ENCODE peak calls at places on chromosomes 1 and 21, in nine cellular contexts. One of them, this sample, is unnamed.

GRCh38 chr1:204936765-204937164 is 66.1 kb downstream of the NFASC start:
- DNase-seq in PC-3: no peak
- DNase-seq in HCT116: no peak
- DNase-seq in neural progenitor cell: no peak
- DNase-seq in mammary epithelial cell: no peak
- DNase-seq in K562: no peak
- DNase-seq in hepatocyte: no peak
- DNase-seq in MM.1S: no peak
- DNase-seq in fibroblast of lung: no peak
- DNase-seq in this sample: no peak

GRCh38 chr1:65717815-65718454 is 74.8 kb upstream of the PDE4B start:
- DNase-seq in fibroblast of lung: peak; percentile 46
- DNase-seq in mammary epithelial cell: no peak
- DNase-seq in PC-3: peak; percentile 60
- DNase-seq in K562: peak; percentile 23
- DNase-seq in HCT116: peak; percentile 24
- DNase-seq in hepatocyte: no peak
- DNase-seq in MM.1S: no peak
- DNase-seq in neural progenitor cell: no peak
- DNase-seq in this sample: no peak

GRCh38 chr1:174413632-174414031 is 34.1 kb upstream of the GPR52 start:
- DNase-seq in hepatocyte: no peak
- DNase-seq in HCT116: no peak
- DNase-seq in K562: peak; percentile 18
- DNase-seq in mammary epithelial cell: no peak
- DNase-seq in PC-3: no peak
- DNase-seq in neural progenitor cell: peak; percentile 58
- DNase-seq in fibroblast of lung: no peak
- DNase-seq in MM.1S: no peak
- DNase-seq in this sample: no peak

GRCh38 chr1:3632298-3632697 is 7.5 kb downstream of the TPRG1L start:
- DNase-seq in hepatocyte: no peak
- DNase-seq in mammary epithelial cell: no peak
- DNase-seq in neural progenitor cell: no peak
- DNase-seq in MM.1S: no peak
- DNase-seq in K562: no peak
- DNase-seq in fibroblast of lung: no peak
- DNase-seq in PC-3: no peak
- DNase-seq in HCT116: no peak
- DNase-seq in this sample: no peak

GRCh38 chr1:42128984-42129383 is 24.2 kb upstream of the GUCA2B start:
- DNase-seq in hepatocyte: no peak
- DNase-seq in HCT116: no peak
- DNase-seq in fibroblast of lung: no peak
- DNase-seq in neural progenitor cell: no peak
- DNase-seq in MM.1S: no peak
- DNase-seq in K562: no peak
- DNase-seq in mammary epithelial cell: no peak
- DNase-seq in PC-3: no peak
- DNase-seq in this sample: no peak

GRCh38 chr1:66317156-66317543 is 216.8 kb upstream of the SGIP1 start:
- DNase-seq in HCT116: no peak
- DNase-seq in PC-3: no peak
- DNase-seq in neural progenitor cell: no peak
- DNase-seq in mammary epithelial cell: no peak
- DNase-seq in fibroblast of lung: no peak
- DNase-seq in K562: no peak
- DNase-seq in MM.1S: no peak
- DNase-seq in hepatocyte: no peak
- DNase-seq in this sample: no peak

GRCh38 chr1:31926846-31927660 is 11.1 kb downstream of the PTP4A2 start:
- DNase-seq in fibroblast of lung: no peak
- DNase-seq in neural progenitor cell: peak; percentile 34
- DNase-seq in K562: peak; percentile 55
- DNase-seq in HCT116: no peak
- DNase-seq in PC-3: no peak
- DNase-seq in hepatocyte: no peak
- DNase-seq in MM.1S: no peak
- DNase-seq in mammary epithelial cell: no peak
- DNase-seq in this sample: no peak

GRCh38 chr21:45816794-45817193 is 164.8 kb upstream of the COL6A1 start:
- DNase-seq in HCT116: no peak
- DNase-seq in PC-3: no peak
- DNase-seq in fibroblast of lung: no peak
- DNase-seq in mammary epithelial cell: no peak
- DNase-seq in neural progenitor cell: no peak
- DNase-seq in hepatocyte: no peak
- DNase-seq in K562: no peak
- DNase-seq in MM.1S: no peak
- DNase-seq in this sample: no peak

GRCh38 chr1:206946261-206946660 is at the start of gene PIGR:
- DNase-seq in neural progenitor cell: no peak
- DNase-seq in MM.1S: no peak
- DNase-seq in hepatocyte: no peak
- DNase-seq in mammary epithelial cell: no peak
- DNase-seq in K562: no peak
- DNase-seq in HCT116: no peak
- DNase-seq in fibroblast of lung: no peak
- DNase-seq in PC-3: no peak
- DNase-seq in this sample: no peak

GRCh38 chr1:156781585-156782186 is 14.4 kb downstream of the PRCC start:
- DNase-seq in K562: no peak
- DNase-seq in HCT116: no peak
- DNase-seq in mammary epithelial cell: no peak
- DNase-seq in fibroblast of lung: peak; percentile 61
- DNase-seq in neural progenitor cell: no peak
- DNase-seq in PC-3: no peak
- DNase-seq in hepatocyte: no peak
- DNase-seq in MM.1S: no peak
- DNase-seq in this sample: no peak

GRCh38 chr21:31733521-31734149 is 1.7 kb upstream of the SCAF4 start:
- DNase-seq in fibroblast of lung: no peak
- DNase-seq in hepatocyte: no peak
- DNase-seq in neural progenitor cell: no peak
- DNase-seq in PC-3: no peak
- DNase-seq in HCT116: no peak
- DNase-seq in MM.1S: no peak
- DNase-seq in K562: peak; percentile 76
- DNase-seq in mammary epithelial cell: no peak
- DNase-seq in this sample: no peak

GRCh38 chr1:115840615-115841460 is at the start of gene NHLH2:
- DNase-seq in hepatocyte: no peak
- DNase-seq in fibroblast of lung: no peak
- DNase-seq in PC-3: no peak
- DNase-seq in K562: no peak
- DNase-seq in HCT116: no peak
- DNase-seq in neural progenitor cell: no peak
- DNase-seq in mammary epithelial cell: no peak
- DNase-seq in MM.1S: no peak
- DNase-seq in this sample: no peak

GRCh38 chr1:234709473-234710279 is 99.7 kb upstream of the IRF2BP2 start:
- DNase-seq in mammary epithelial cell: no peak
- DNase-seq in MM.1S: no peak
- DNase-seq in hepatocyte: no peak
- DNase-seq in neural progenitor cell: no peak
- DNase-seq in K562: peak; percentile 44
- DNase-seq in PC-3: no peak
- DNase-seq in fibroblast of lung: no peak
- DNase-seq in HCT116: no peak
- DNase-seq in this sample: no peak

GRCh38 chr1:100642826-100643225 is 76.7 kb upstream of the VCAM1 start:
- DNase-seq in fibroblast of lung: no peak
- DNase-seq in MM.1S: no peak
- DNase-seq in neural progenitor cell: no peak
- DNase-seq in HCT116: no peak
- DNase-seq in K562: no peak
- DNase-seq in PC-3: no peak
- DNase-seq in mammary epithelial cell: no peak
- DNase-seq in hepatocyte: no peak
- DNase-seq in this sample: no peak

GRCh38 chr1:116252785-116253184 is 120.3 kb upstream of the ATP1A1 start:
- DNase-seq in K562: no peak
- DNase-seq in hepatocyte: no peak
- DNase-seq in PC-3: no peak
- DNase-seq in fibroblast of lung: no peak
- DNase-seq in HCT116: no peak
- DNase-seq in neural progenitor cell: no peak
- DNase-seq in MM.1S: no peak
- DNase-seq in mammary epithelial cell: no peak
- DNase-seq in this sample: no peak

GRCh38 chr1:12369258-12369657 is 139.4 kb downstream of the VPS13D start:
- DNase-seq in fibroblast of lung: peak; percentile 48
- DNase-seq in PC-3: peak; percentile 70
- DNase-seq in MM.1S: no peak
- DNase-seq in K562: no peak
- DNase-seq in neural progenitor cell: no peak
- DNase-seq in HCT116: no peak
- DNase-seq in hepatocyte: no peak
- DNase-seq in mammary epithelial cell: peak; percentile 69
- DNase-seq in this sample: no peak

GRCh38 chr1:45822644-45823043 is 19.2 kb downstream of the MAST2 start:
- DNase-seq in MM.1S: no peak
- DNase-seq in PC-3: no peak
- DNase-seq in K562: no peak
- DNase-seq in fibroblast of lung: no peak
- DNase-seq in mammary epithelial cell: no peak
- DNase-seq in neural progenitor cell: no peak
- DNase-seq in HCT116: no peak
- DNase-seq in hepatocyte: peak; percentile 16
- DNase-seq in this sample: no peak
- TF ChIP-seq EZH2 in MM.1S: no peak
- TF ChIP-seq EZH2 in PC-3: no peak
- TF ChIP-seq EZH2 in K562: no peak
- TF ChIP-seq EZH2 in fibroblast of lung: no peak
- TF ChIP-seq EZH2 in mammary epithelial cell: no peak
- TF ChIP-seq EZH2 in neural progenitor cell: no peak
- TF ChIP-seq EZH2 in HCT116: no peak
- TF ChIP-seq EZH2 in hepatocyte: no peak
- TF ChIP-seq EZH2 in this sample: no peak

DNA sequence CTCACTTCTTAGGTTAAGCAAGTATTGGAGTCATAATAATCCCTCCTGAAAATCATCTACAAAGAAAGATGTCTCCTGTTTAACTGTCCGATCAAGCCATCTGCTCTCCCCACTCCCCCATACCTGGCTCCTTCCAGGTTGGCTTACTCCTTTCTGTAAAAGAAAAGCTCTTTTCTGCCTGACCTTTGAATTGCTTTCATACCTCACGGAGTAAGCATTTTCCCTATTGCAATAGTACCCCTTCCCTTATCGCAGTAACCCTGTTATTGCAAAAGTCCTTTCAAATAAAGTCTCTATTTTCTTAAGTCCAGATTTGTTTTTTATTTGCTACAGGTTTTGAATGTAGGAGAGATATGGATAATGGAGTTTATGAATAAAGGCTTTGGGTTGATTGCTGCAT is 150.4 kb downstream of the GRIK1 start:
- DNase-seq in HCT116: no peak
- DNase-seq in mammary epithelial cell: no peak
- DNase-seq in fibroblast of lung: no peak
- DNase-seq in hepatocyte: no peak
- DNase-seq in K562: no peak
- DNase-seq in MM.1S: no peak
- DNase-seq in PC-3: no peak
- DNase-seq in neural progenitor cell: no peak
- DNase-seq in this sample: no peak
- H3K4me1 ChIP-seq in HCT116: no peaks in the 10 kb centered on the region
- H3K4me1 ChIP-seq in mammary epithelial cell: no peaks in the 10 kb centered on the region
- H3K4me1 ChIP-seq in fibroblast of lung: no peaks in the 10 kb centered on the region
- H3K4me1 ChIP-seq in hepatocyte: no peaks in the 10 kb centered on the region
- H3K4me1 ChIP-seq in K562: peaks cover 3% of the 10 kb centered on the region
- H3K4me1 ChIP-seq in MM.1S: no peaks in the 10 kb centered on the region
- H3K4me1 ChIP-seq in PC-3: no peaks in the 10 kb centered on the region
- H3K4me1 ChIP-seq in neural progenitor cell: no peaks in the 10 kb centered on the region
- H3K4me1 ChIP-seq in this sample: no peaks in the 10 kb centered on the region

GRCh38 chr1:180230791-180231505 is 884 bp downstream of the LHX4 start:
- DNase-seq in neural progenitor cell: peak; percentile 88
- DNase-seq in HCT116: no peak
- DNase-seq in fibroblast of lung: peak; percentile 70
- DNase-seq in mammary epithelial cell: peak; percentile 56
- DNase-seq in hepatocyte: peak; percentile 46
- DNase-seq in MM.1S: peak; percentile 24
- DNase-seq in K562: no peak
- DNase-seq in PC-3: peak; percentile 31
- DNase-seq in this sample: peak; percentile 55
- TF ChIP-seq EZH2 in neural progenitor cell: peak; percentile 72
- TF ChIP-seq EZH2 in HCT116: no peak
- TF ChIP-seq EZH2 in fibroblast of lung: peak; percentile 67
- TF ChIP-seq EZH2 in mammary epithelial cell: peak; percentile 40
- TF ChIP-seq EZH2 in hepatocyte: no peak
- TF ChIP-seq EZH2 in MM.1S: no peak
- TF ChIP-seq EZH2 in K562: no peak
- TF ChIP-seq EZH2 in PC-3: no peak
- TF ChIP-seq EZH2 in this sample: no peak

GRCh38 chr1:161117681-161118581 is at the start of the genes NIT1 and PFDN2:
- DNase-seq in neural progenitor cell: peak; percentile 94
- DNase-seq in MM.1S: peak; percentile 92
- DNase-seq in hepatocyte: peak; percentile 94
- DNase-seq in HCT116: peak; percentile 77
- DNase-seq in K562: peak; percentile 93
- DNase-seq in PC-3: peak; percentile 90
- DNase-seq in fibroblast of lung: peak; percentile 87
- DNase-seq in mammary epithelial cell: peak; percentile 85
- DNase-seq in this sample: peak; percentile 70

GRCh38 chr1:161115132-161115711 is 2.6 kb downstream of the PFDN2 start:
- DNase-seq in MM.1S: no peak
- DNase-seq in PC-3: peak; percentile 99
- DNase-seq in neural progenitor cell: no peak
- DNase-seq in fibroblast of lung: peak; percentile 96
- DNase-seq in hepatocyte: no peak
- DNase-seq in HCT116: peak; percentile 95
- DNase-seq in K562: peak; percentile 50
- DNase-seq in mammary epithelial cell: peak; percentile 99
- DNase-seq in this sample: peak; percentile 96

GRCh38 chr1:161113915-161114314 is 3.9 kb downstream of the PFDN2 start:
- DNase-seq in PC-3: no peak
- DNase-seq in fibroblast of lung: no peak
- DNase-seq in MM.1S: no peak
- DNase-seq in mammary epithelial cell: no peak
- DNase-seq in HCT116: no peak
- DNase-seq in K562: no peak
- DNase-seq in hepatocyte: no peak
- DNase-seq in neural progenitor cell: no peak
- DNase-seq in this sample: no peak

GRCh38 chr1:161119017-161119378 is 1.1 kb downstream of the NIT1 start:
- DNase-seq in K562: peak; percentile 64
- DNase-seq in fibroblast of lung: no peak
- DNase-seq in HCT116: no peak
- DNase-seq in hepatocyte: peak; percentile 42
- DNase-seq in neural progenitor cell: peak; percentile 22
- DNase-seq in MM.1S: no peak
- DNase-seq in mammary epithelial cell: peak; percentile 17
- DNase-seq in PC-3: no peak
- DNase-seq in this sample: no peak

DNA sequence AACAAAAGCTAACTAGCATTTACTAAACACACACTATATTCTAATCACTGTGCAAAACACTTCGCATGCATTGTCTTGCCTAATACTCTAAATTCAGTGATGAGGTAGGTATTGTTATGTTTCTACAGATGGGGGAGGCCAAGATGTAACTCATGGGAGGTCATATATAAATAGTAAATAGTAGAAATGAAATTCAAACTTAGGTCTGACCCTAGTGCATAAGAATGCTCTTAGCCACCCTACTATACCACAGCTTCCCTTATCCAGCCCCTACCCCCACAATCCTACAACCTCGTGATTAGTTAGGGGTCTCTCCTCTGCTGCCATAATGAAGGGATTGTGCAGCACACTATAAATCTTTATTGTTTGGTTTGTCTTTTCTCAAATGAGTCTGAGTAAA is 3.3 kb downstream of the PFDN2 start:
- DNase-seq in hepatocyte: no peak
- DNase-seq in MM.1S: no peak
- DNase-seq in neural progenitor cell: no peak
- DNase-seq in fibroblast of lung: peak; percentile 34
- DNase-seq in HCT116: no peak
- DNase-seq in PC-3: no peak
- DNase-seq in K562: no peak
- DNase-seq in mammary epithelial cell: no peak
- DNase-seq in this sample: no peak
- H3K4me1 ChIP-seq in hepatocyte: peaks cover 21% of the 10 kb centered on the region
- H3K4me1 ChIP-seq in MM.1S: peaks cover 29% of the 10 kb centered on the region
- H3K4me1 ChIP-seq in neural progenitor cell: peaks cover 10% of the 10 kb centered on the region
- H3K4me1 ChIP-seq in fibroblast of lung: peaks cover 15% of the 10 kb centered on the region
- H3K4me1 ChIP-seq in HCT116: peaks cover 52% of the 10 kb centered on the region
- H3K4me1 ChIP-seq in PC-3: peaks cover 45% of the 10 kb centered on the region
- H3K4me1 ChIP-seq in K562: peaks cover 39% of the 10 kb centered on the region
- H3K4me1 ChIP-seq in mammary epithelial cell: peaks cover 32% of the 10 kb centered on the region
- H3K4me1 ChIP-seq in this sample: peaks cover 48% of the 10 kb centered on the region

This sample was measured in PC-9.